ENCODE peak calls at places on chromosomes 3 and 15, in four cellular contexts. V, B, W and X are unnamed samples.

GRCh38 chr3:195150194-195151118 is 120.5 kb downstream of the XXYLT1 start:
- DNase-seq in B (peak; percentile 52), V (no peak), W (peak; percentile 83), X (no peak)

GRCh38 chr3:72212396-72212795 is 427.4 kb upstream of the PROK2 start:
- DNase-seq in V (no peak), W (no peak), B (no peak), X (no peak)

GRCh38 chr3:88219138-88219792 is 69.5 kb downstream of the C3orf38 start:
- DNase-seq in W (peak; percentile 59), B (no peak), V (no peak), X (peak; percentile 75)

GRCh38 chr3:48997714-48998637 is 7.9 kb downstream of the P4HTM start:
- DNase-seq in W (no peak), V (no peak), B (no peak), X (no peak)

GRCh38 chr3:32630266-32630665 is 54.7 kb upstream of the CNOT10 start:
- DNase-seq in V (no peak), B (no peak), W (peak; percentile 4), X (no peak)

GRCh38 chr15:45871121-45871855 is 236.5 kb downstream of the SQOR start:
- DNase-seq in V (no peak), B (no peak), W (peak; percentile 10), X (peak; percentile 3)

GRCh38 chr3:107987036-107987557 is 103.7 kb downstream of the CD47 start:
- DNase-seq in W (peak; percentile 95), B (peak; percentile 74), V (no peak), X (peak; percentile 80)

GRCh38 chr15:85581495-85581894 is 201.1 kb downstream of the AKAP13 start:
- DNase-seq in W (no peak), B (no peak), V (peak; percentile 42), X (peak; percentile 57)

GRCh38 chr3:46416134-46417119 is 9.4 kb downstream of the CCRL2 start:
- DNase-seq in B (no peak), V (no peak), W (no peak), X (no peak)

GRCh38 chr15:36472672-36473071 is 106.8 kb upstream of the CDIN1 start:
- DNase-seq in W (no peak), V (no peak), B (no peak), X (no peak)